ENCODE peak calls at places on chromosomes 12 and 14, in eight cellular contexts. J, E, O, P, N, S, V and D are unnamed samples.

GRCh38 chr12:114982760-114983159 is 298.8 kb upstream of the TBX3 start:
- DNase-seq in O (no peak), S (no peak), E (no peak), J (no peak), V (no peak), N (no peak), P (no peak), D (no peak)

GRCh38 chr12:91493308-91493707 is 310.7 kb upstream of the DCN start:
- DNase-seq in E (no peak), P (no peak), V (no peak), O (no peak), J (no peak), S (no peak), N (no peak), D (no peak)

GRCh38 chr12:76255281-76255680 is 92.9 kb downstream of the BBS10 start:
- DNase-seq in O (no peak), P (no peak), E (no peak), V (no peak), N (no peak), S (no peak), J (no peak), D (no peak)

GRCh38 chr14:40386433-40386832 is 954.2 kb upstream of the FBXO33 start:
- DNase-seq in P (no peak), N (no peak), E (no peak), J (no peak), O (no peak), V (no peak), S (no peak), D (no peak)

GRCh38 chr14:39266589-39266870 is 32.8 kb downstream of the MIA2 start:
- DNase-seq in O (no peak), P (no peak), J (peak; percentile 62), V (no peak), E (no peak), S (no peak), N (peak; percentile 82), D (no peak)

GRCh38 chr12:98399532-98399931 is 115.9 kb upstream of the TMPO start:
- DNase-seq in E (peak; percentile 90), V (peak; percentile 95), P (peak; percentile 25), S (peak; percentile 34), N (no peak), O (peak; percentile 39), J (no peak), D (no peak)

GRCh38 chr12:123940627-123940966 is 32.0 kb downstream of the CCDC92 start:
- DNase-seq in O (no peak), J (no peak), E (no peak), N (no peak), S (no peak), V (no peak), P (no peak), D (no peak)

GRCh38 chr12:67939611-67940010 is 49.6 kb upstream of the IFNG-AS1 start:
- DNase-seq in E (no peak), P (no peak), S (no peak), O (no peak), J (no peak), V (no peak), N (no peak), D (no peak)

GRCh38 chr14:101063121-101063520 is 159.6 kb upstream of the RTL1 start:
- DNase-seq in P (no peak), S (no peak), V (no peak), O (no peak), J (no peak), N (peak; percentile 57), E (no peak), D (no peak)

GRCh38 chr12:14258468-14258947 is 107.0 kb upstream of the ATF7IP start:
- DNase-seq in S (no peak), P (no peak), E (no peak), J (no peak), V (no peak), O (no peak), N (no peak), D (no peak)

GRCh38 chr12:12167847-12168246 is 97.1 kb downstream of the BCL2L14 start:
- DNase-seq in E (no peak), N (no peak), S (no peak), J (no peak), V (no peak), O (no peak), P (no peak), D (no peak)

GRCh38 chr14:105467249-105467941 is 7.2 kb upstream of the CRIP2 start:
- DNase-seq in S (no peak), P (no peak), E (no peak), V (no peak), N (no peak), O (no peak), J (no peak), D (no peak)

GRCh38 chr14:94521375-94522114 is 12.3 kb upstream of the SERPINA12 start:
- DNase-seq in V (no peak), S (no peak), N (no peak), P (no peak), E (no peak), O (no peak), J (no peak), D (no peak)

GRCh38 chr12:41709012-41709411 is 435.7 kb downstream of the GXYLT1 start:
- DNase-seq in E (no peak), P (no peak), O (no peak), J (no peak), S (no peak), V (no peak), N (no peak), D (no peak)

GRCh38 chr14:88143817-88144216 is 138.9 kb downstream of the GPR65 start:
- DNase-seq in V (no peak), N (no peak), P (no peak), S (no peak), E (no peak), J (no peak), O (no peak), D (no peak)

GRCh38 chr14:60094306-60094897 is 2.7 kb downstream of the PCNX4 start:
- DNase-seq in S (no peak), N (no peak), E (peak; percentile 80), O (no peak), P (no peak), V (no peak), J (peak; percentile 9), D (no peak)

GRCh38 chr14:65637780-65638179 is 225.2 kb downstream of the FUT8 start:
- DNase-seq in V (no peak), O (no peak), E (no peak), N (no peak), S (peak; percentile 62), J (no peak), P (no peak), D (no peak)

GRCh38 chr12:12612403-12612802 is 727 bp downstream of the CREBL2 start:
- DNase-seq in E (peak; percentile 63), N (no peak), V (peak; percentile 78), S (no peak), P (no peak), O (peak; percentile 27), J (peak; percentile 30), D (no peak)

GRCh38 chr12:49505672-49506071 is 33.2 kb upstream of the KCNH3 start:
- DNase-seq in J (no peak), N (no peak), O (no peak), S (no peak), V (no peak), P (no peak), E (no peak), D (no peak)

GRCh38 chr14:87877877-87878276 is 115.1 kb downstream of the GALC start:
- DNase-seq in J (no peak), P (no peak), O (no peak), V (no peak), E (no peak), N (no peak), S (no peak), D (no peak)

GRCh38 chr12:106106892-106107291 is 31.9 kb downstream of the NUAK1 start:
- DNase-seq in N (no peak), E (peak; percentile 40), O (no peak), J (no peak), P (no peak), S (no peak), V (no peak), D (no peak)

GRCh38 chr12:113414519-113415038 is 7.6 kb upstream of the SDSL start:
- DNase-seq in V (no peak), P (no peak), J (no peak), O (no peak), S (no peak), N (no peak), E (no peak), D (no peak)

GRCh38 chr12:128761305-128761880 is 62.4 kb downstream of the SLC15A4 start:
- DNase-seq in E (no peak), N (no peak), S (no peak), P (no peak), V (no peak), O (no peak), J (no peak), D (no peak)
- H3K27me3 ChIP-seq in E (no peaks in the 10 kb centered on the region), N (peaks cover 27% of the 10 kb centered on the region), S (no peaks in the 10 kb centered on the region), P (no peaks in the 10 kb centered on the region), V (peaks cover 49% of the 10 kb centered on the region), O (no peaks in the 10 kb centered on the region), J (no peaks in the 10 kb centered on the region), D (peaks cover 2% of the 10 kb centered on the region)

GRCh38 chr12:8499616-8500015 is 13.7 kb upstream of the CLEC4D start:
- DNase-seq in P (no peak), J (no peak), O (no peak), E (no peak), V (no peak), N (no peak), S (no peak), D (no peak)
- TF ChIP-seq CTCF in P (peak; percentile 7), J (peak; percentile 2), O (no peak), E (no peak), V (no peak), N (no peak), S (no peak), D (no peak)

GRCh38 chr14:99258341-99258781 is 13.6 kb downstream of the BCL11B start:
- DNase-seq in P (no peak), N (no peak), V (no peak), J (no peak), S (no peak), E (no peak), O (no peak), D (no peak)
- H3K4me3 ChIP-seq in P (no peak overlapping the region), N (peak overlapping the region; percentile 33), V (no peak overlapping the region), J (no peak overlapping the region), S (no peak overlapping the region), E (no peak overlapping the region), O (no peak overlapping the region), D (no peak overlapping the region)

DNA sequence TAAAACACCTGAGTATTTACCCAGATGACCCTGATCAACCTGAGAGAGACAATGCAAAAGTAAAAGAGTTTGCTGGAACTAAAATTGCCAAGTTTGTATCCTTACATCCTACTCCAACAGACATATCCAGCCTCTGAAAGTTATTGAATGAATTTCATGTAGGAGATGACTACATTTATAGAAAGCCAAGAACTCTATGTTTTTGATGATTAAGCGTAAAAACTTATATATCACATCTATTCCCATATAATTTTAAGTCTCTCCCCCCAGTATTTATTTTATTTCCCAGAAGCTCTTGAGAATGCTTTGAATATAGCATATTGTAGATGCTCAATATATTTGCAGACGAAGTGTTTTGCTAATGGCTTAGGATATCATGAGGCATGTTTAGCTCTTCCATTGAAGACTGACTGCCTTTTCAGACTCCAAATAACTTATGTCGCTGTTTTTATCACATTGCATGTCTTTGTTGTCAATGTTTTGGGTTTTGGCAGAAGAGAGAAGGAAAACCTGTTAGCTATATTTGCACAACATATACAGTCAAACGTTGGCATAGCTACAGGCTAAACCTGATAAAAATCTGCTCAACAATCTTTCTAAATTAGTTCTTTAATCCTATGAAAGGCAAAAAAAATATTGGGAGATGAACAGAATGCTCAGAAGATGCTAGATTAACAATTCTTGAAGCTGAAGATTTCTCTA is 213.6 kb downstream of the DIO2 start:
- DNase-seq in V (no peak), S (no peak), P (no peak), N (no peak), E (no peak), J (no peak), O (no peak), D (no peak)
- H3K27me3 ChIP-seq in V (no peaks in the 10 kb centered on the region), S (no peaks in the 10 kb centered on the region), P (no peaks in the 10 kb centered on the region), N (no peaks in the 10 kb centered on the region), E (no peaks in the 10 kb centered on the region), J (no peaks in the 10 kb centered on the region), O (no peaks in the 10 kb centered on the region), D (no peaks in the 10 kb centered on the region)